ENCODE peak calls at places on chromosome 6, in five cellular contexts. N, G, C, E and I are unnamed samples.

GRCh38 chr6:158417760-158418098 is 105.5 kb downstream of the TULP4 start:
- DNase-seq in N (no peak), G (no peak), C (no peak), E (no peak), I (no peak)

GRCh38 chr6:33746651-33747100 is at the start of gene IP6K3:
- DNase-seq in N (no peak), G (no peak), C (no peak), E (no peak), I (no peak)

GRCh38 chr6:22448311-22448711 is 121.1 kb upstream of the HDGFL1 start:
- DNase-seq in N (no peak), G (no peak), C (no peak), E (no peak), I (peak)

GRCh38 chr6:12548526-12548925 is 168.0 kb upstream of the PHACTR1 start:
- DNase-seq in N (no peak), G (no peak), C (no peak), E (no peak), I (no peak)

GRCh38 chr6:19895866-19896579 is 58.9 kb downstream of the ID4 start:
- DNase-seq in N (no peak), G (no peak), C (no peak), E (no peak), I (no peak)

GRCh38 chr6:81233990-81234389 is 518.5 kb downstream of the TENT5A start:
- DNase-seq in N (no peak), G (no peak), C (no peak), E (no peak), I (no peak)

GRCh38 chr6:42532038-42532669 is 31.7 kb upstream of the UBR2 start:
- DNase-seq in N (peak), G (no peak), C (no peak), E (no peak), I (peak)

GRCh38 chr6:81751388-81752083 is 945 bp downstream of the TENT5A start:
- DNase-seq in N (peak), G (peak), C (peak), E (peak), I (peak)

GRCh38 chr6:34490390-34491090 is 24.7 kb downstream of the PACSIN1 start:
- DNase-seq in N (no peak), G (no peak), C (no peak), E (no peak), I (no peak)

GRCh38 chr6:49676671-49677281 is 36.6 kb downstream of the CRISP2 start:
- DNase-seq in N (no peak), G (no peak), C (no peak), E (no peak), I (no peak)

GRCh38 chr6:166278579-166279392 is 29.4 kb downstream of the PRR18 start:
- DNase-seq in N (no peak), G (no peak), C (no peak), E (no peak), I (no peak)

GRCh38 chr6:72850469-72850868 is 228.6 kb downstream of the KCNQ5 start:
- DNase-seq in N (no peak), G (no peak), C (no peak), E (no peak), I (no peak)
- TF ChIP-seq CTCF in N (no peak), G (no peak), C (no peak), E (no peak), I (no peak)

GRCh38 chr6:13574571-13575376 is at the start of gene SIRT5:
- DNase-seq in N (peak), G (peak), C (peak), E (peak), I (peak)
- TF ChIP-seq CTCF in N (peak), G (no peak), C (no peak), E (no peak), I (peak)

GRCh38 chr6:40556023-40556422 is 31.1 kb downstream of the LRFN2 start:
- DNase-seq in N (no peak), G (no peak), C (no peak), E (no peak), I (no peak)

GRCh38 chr6:40552926-40553325 is 34.2 kb downstream of the LRFN2 start:
- DNase-seq in N (no peak), G (no peak), C (no peak), E (no peak), I (no peak)

GRCh38 chr6:40556881-40557280 is 30.3 kb downstream of the LRFN2 start:
- DNase-seq in N (no peak), G (no peak), C (no peak), E (no peak), I (no peak)

GRCh38 chr6:40558102-40558501 is 29.1 kb downstream of the LRFN2 start:
- DNase-seq in N (no peak), G (no peak), C (no peak), E (no peak), I (no peak)

GRCh38 chr6:40555092-40555491 is 32.1 kb downstream of the LRFN2 start:
- DNase-seq in N (no peak), G (no peak), C (no peak), E (no peak), I (no peak)
- TF ChIP-seq CTCF in N (no peak), G (no peak), C (no peak), E (no peak), I (no peak)

DNA sequence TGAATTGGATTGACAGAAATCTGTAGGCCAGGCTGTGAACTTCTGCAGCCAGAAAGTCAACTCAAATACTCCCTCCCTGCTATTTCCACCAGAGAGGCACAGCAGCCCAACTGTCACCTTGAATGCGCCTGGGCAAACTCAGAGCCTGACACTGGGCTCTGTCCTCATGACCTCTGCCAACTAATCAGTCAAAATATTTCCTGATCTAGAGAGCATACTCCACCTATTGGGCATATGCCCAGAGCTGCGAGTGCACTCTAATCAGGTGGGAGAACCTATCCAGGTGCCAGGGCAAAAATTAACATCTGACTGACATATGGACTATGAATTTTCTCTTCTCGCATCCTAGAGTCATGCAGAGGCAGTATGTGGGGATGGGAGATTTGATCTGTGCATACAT is 406.3 kb upstream of the RUNX2 start:
- DNase-seq in N (no peak), G (no peak), C (peak), E (no peak), I (no peak)
- TF ChIP-seq CTCF in N (no peak), G (no peak), C (no peak), E (peak), I (no peak)

DNA sequence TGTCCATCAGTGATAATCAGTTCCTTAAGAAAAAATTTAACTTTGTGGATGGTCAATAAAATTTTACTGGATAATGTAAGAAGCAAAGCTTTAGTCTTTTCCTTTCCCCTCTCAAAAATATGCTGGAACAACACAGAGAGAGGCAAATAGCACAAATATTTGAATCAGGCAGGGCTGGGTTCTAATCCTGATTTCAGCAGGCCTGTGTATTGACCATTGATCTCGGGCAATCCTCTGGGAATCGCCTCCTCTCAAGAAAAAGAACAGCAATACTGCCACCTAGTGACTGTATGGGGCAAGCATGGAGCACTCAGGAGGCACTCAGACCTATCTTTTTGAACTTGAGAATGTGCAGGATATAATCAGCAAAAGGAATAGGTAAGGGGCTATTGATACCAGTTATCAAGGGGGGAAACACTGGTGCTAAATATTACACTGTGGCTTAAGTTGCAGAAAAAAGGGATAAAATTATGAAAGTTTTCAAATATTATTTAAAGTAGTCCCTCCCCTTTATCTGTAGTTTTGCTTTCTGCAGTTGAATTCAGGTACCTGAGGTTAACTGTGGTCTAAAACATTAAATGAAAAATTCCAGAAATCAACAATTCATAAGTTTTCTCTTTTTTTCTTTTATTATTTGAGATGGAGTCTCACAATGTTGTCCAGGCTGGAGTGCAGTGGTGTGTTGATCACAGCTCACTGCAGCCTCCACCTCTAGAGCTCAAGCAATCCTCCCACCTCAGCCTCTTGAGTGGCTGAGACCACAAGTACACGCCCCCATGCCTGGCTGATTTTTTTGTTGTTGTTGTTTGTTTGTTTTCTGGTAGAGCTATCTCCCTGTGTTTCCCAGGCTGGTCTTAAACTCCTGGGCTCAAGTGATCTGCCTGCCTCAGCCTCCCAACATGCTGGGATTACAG is 91.8 kb upstream of the NHSL1 start:
- DNase-seq in N (peak), G (no peak), C (peak), E (no peak), I (peak)
- TF ChIP-seq CTCF in N (peak), G (peak), C (peak), E (peak), I (peak)